ENCODE peak calls at places on chromosomes 7 and 10, in four cellular contexts. Z is spleen, E is upper lobe of left lung, X is uterus. Y is an unnamed sample.

GRCh38 chr10:6576326-6576725 is 3.8 kb downstream of the PRKCQ start:
- DNase-seq in Z (no peak), E (no peak), X (no peak), Y (no peak)

GRCh38 chr10:126661841-126662520 is 8.5 kb downstream of the C10orf90 start:
- DNase-seq in Z (no peak), E (no peak), X (no peak), Y (no peak)

GRCh38 chr10:119131512-119132240 is 27.8 kb downstream of the DENND10 start:
- DNase-seq in Z (no peak), E (no peak), X (no peak), Y (no peak)

GRCh38 chr10:72274213-72274729 is 547 bp downstream of the DDIT4 start:
- DNase-seq in Z (peak; percentile 91), E (peak; percentile 88), X (no peak), Y (no peak)

GRCh38 chr7:67896721-67897120 is 900.1 kb downstream of the TYW1 start:
- DNase-seq in Z (no peak), E (no peak), X (no peak), Y (no peak)

GRCh38 chr10:133335238-133336122 is 1.2 kb downstream of the CALY start:
- DNase-seq in Z (peak; percentile 85), E (peak; percentile 84), X (peak; percentile 59), Y (peak; percentile 63)

GRCh38 chr10:64760371-64760770 is 1239.2 kb downstream of the REEP3 start:
- DNase-seq in Z (no peak), E (no peak), X (no peak), Y (no peak)

GRCh38 chr10:14820010-14820774 is 17.6 kb downstream of the CDNF start:
- DNase-seq in Z (no peak), E (no peak), X (no peak), Y (no peak)

GRCh38 chr7:122674502-122674901 is 24.4 kb downstream of the RNF133 start:
- DNase-seq in Z (no peak), E (no peak), X (no peak), Y (no peak)

GRCh38 chr10:96301616-96302015 is 2.6 kb upstream of the DNTT start:
- DNase-seq in Z (no peak), E (no peak), X (no peak), Y (no peak)

GRCh38 chr10:100148353-100149211 is 37.2 kb downstream of the ERLIN1 start:
- DNase-seq in Z (no peak), E (no peak), X (no peak), Y (no peak)

GRCh38 chr7:117777335-117778150 is 95.7 kb downstream of the CTTNBP2 start:
- DNase-seq in Z (no peak), E (no peak), X (no peak), Y (no peak)

GRCh38 chr10:49592726-49593563 is 17.2 kb upstream of the SLC18A3 start:
- DNase-seq in Z (no peak), E (no peak), X (no peak), Y (peak; percentile 46)

GRCh38 chr7:2431260-2431867 is 28.0 kb downstream of the CHST12 start:
- DNase-seq in Z (no peak), E (no peak), X (no peak), Y (no peak)

GRCh38 chr7:149093228-149093627 is 2.7 kb upstream of the ZNF786 start:
- DNase-seq in Z (no peak), E (no peak), X (no peak), Y (no peak)

GRCh38 chr7:151088019-151088855 is 2.0 kb downstream of the AGAP3 start:
- DNase-seq in Z (no peak), E (peak; percentile 54), X (no peak), Y (peak; percentile 55)

GRCh38 chr7:31934551-31934950 is 135.7 kb downstream of the PDE1C start:
- DNase-seq in Z (no peak), E (no peak), X (no peak), Y (no peak)

GRCh38 chr10:125441151-125441550 is 241.8 kb downstream of the TEX36 start:
- DNase-seq in Z (no peak), E (no peak), X (no peak), Y (no peak)

GRCh38 chr7:27459021-27459728 is 203.5 kb downstream of the HIBADH start:
- DNase-seq in Z (no peak), E (no peak), X (no peak), Y (peak; percentile 28)

GRCh38 chr7:129588268-129588667 is 23.3 kb upstream of the NRF1 start:
- DNase-seq in Z (no peak), E (no peak), X (no peak), Y (no peak)
- H3K9me3 ChIP-seq in Z (peaks cover 10% of the 10 kb centered on the region), E (peaks cover 36% of the 10 kb centered on the region), X (peaks cover 2% of the 10 kb centered on the region), Y (peaks cover 27% of the 10 kb centered on the region)

GRCh38 chr10:29372920-29373319 is 84.0 kb downstream of the LYZL1 start:
- DNase-seq in Z (no peak), E (no peak), X (no peak), Y (no peak)
- H3K4me1 ChIP-seq in Z (no peaks in the 10 kb centered on the region), E (no peaks in the 10 kb centered on the region), X (no peaks in the 10 kb centered on the region), Y (no peaks in the 10 kb centered on the region)

GRCh38 chr10:79243211-79244067 is 103.8 kb upstream of the PPIF start:
- DNase-seq in Z (peak; percentile 93), E (peak; percentile 90), X (no peak), Y (peak; percentile 67)

GRCh38 chr10:79244068-79244442 is 103.2 kb upstream of the PPIF start:
- DNase-seq in Z (no peak), E (no peak), X (no peak), Y (no peak)

GRCh38 chr10:79241629-79241989 is 105.7 kb upstream of the PPIF start:
- DNase-seq in Z (no peak), E (no peak), X (no peak), Y (no peak)

GRCh38 chr10:79241990-79242619 is 105.2 kb upstream of the PPIF start:
- DNase-seq in Z (peak; percentile 93), E (peak; percentile 93), X (peak; percentile 68), Y (peak; percentile 88)

DNA sequence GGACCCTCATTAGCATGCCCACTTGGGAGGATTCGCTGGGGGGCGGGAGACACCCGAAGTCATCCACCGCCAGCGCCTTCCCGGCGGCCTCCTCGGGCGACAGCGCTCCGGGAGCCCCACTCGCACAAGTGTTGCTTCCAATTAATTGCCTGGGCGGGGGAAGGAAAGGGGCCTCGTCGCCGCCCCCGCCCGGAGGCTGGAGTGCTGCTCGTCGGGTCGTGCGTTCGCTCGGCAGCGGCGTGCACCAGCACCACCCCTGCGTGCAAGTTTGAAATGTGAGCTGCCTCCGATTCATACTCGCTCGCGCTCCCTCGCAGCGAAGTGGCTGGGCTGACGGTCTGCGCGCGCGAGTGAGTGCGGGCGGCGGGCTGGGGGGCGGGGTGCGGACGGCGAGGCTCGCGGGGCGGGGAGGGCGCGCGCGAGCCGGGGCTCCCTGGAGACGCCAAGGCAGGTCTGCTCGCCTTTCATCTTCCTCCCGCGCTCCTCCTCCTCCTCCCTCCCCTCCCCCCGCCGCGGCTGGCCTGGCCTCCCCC is 104.6 kb upstream of the PPIF start:
- DNase-seq in Z (peak; percentile 93), E (peak; percentile 92), X (peak; percentile 71), Y (peak; percentile 70)
- TF ChIP-seq POLR2A in Z (no peak), E (no peak), X (no peak), Y (no peak)

GRCh38 chr10:62559481-62560206 is 185.5 kb downstream of the ZNF365 start:
- DNase-seq in Z (no peak), E (no peak), X (no peak), Y (no peak)
- H3K9me3 ChIP-seq in Z (no peaks in the 10 kb centered on the region), E (no peaks in the 10 kb centered on the region), X (no peaks in the 10 kb centered on the region), Y (no peaks in the 10 kb centered on the region)

GRCh38 chr10:62045765-62046521 is 144.4 kb downstream of the ARID5B start:
- DNase-seq in Z (no peak), E (no peak), X (no peak), Y (no peak)
- H3K4me1 ChIP-seq in Z (peaks cover 99% of the 10 kb centered on the region), E (peaks cover 37% of the 10 kb centered on the region), X (no peaks in the 10 kb centered on the region), Y (peaks cover 46% of the 10 kb centered on the region)

DNA sequence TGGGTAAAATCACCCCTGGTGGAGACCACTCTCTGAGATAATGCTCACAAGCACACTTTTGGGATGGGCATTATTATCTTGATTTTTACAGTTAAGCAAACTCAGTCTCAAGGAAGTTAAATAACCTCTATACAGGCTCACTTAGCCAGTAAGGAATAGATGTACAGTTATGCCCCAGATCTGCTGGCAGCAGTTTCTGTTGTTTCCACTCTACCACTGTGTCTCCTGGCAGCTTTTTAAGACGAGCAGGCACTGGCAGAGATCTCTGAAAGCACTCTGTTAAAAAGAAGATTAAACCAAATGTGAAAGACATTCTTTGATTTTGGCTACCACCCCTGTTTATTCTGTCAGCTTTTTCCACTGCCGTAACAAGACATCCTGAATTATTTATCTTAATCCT is 73.2 kb downstream of the SRI start:
- DNase-seq in Z (no peak), E (no peak), X (no peak), Y (no peak)
- TF ChIP-seq POLR2A in Z (no peak), E (no peak), X (no peak), Y (no peak)

Y was measured in heart left ventricle.